ENCODE peak calls at places on chromosomes 11 and 22, in nine cellular contexts. Y is H1, S is keratinocyte, R is MCF 10A, J is RWPE1, I is breast epithelium, Z is left lung, Q is PC-3, F is mammary epithelial cell. O is an unnamed sample.

GRCh38 chr11:10294289-10294953 is 402 bp upstream of the SBF2 start:
- DNase-seq in Y (peak; percentile 65), S (no peak), R (peak; percentile 75), J (peak; percentile 44), I (peak; percentile 29), Z (peak; percentile 52), Q (peak; percentile 45), F (peak; percentile 44), O (peak; percentile 70)

GRCh38 chr11:36212507-36212906 is 76.7 kb downstream of the COMMD9 start:
- DNase-seq in Y (no peak), S (no peak), R (no peak), J (no peak), I (no peak), Z (no peak), Q (no peak), F (no peak), O (no peak)

GRCh38 chr11:87300640-87301381 is 263.1 kb downstream of the TMEM135 start:
- DNase-seq in Y (no peak), S (no peak), R (no peak), J (no peak), I (no peak), Z (no peak), Q (peak; percentile 15), F (no peak), O (no peak)

GRCh38 chr22:46052801-46053562 is 76.0 kb upstream of the WNT7B start:
- DNase-seq in Y (no peak), S (no peak), R (peak; percentile 66), J (no peak), I (peak; percentile 37), Z (peak; percentile 74), Q (peak; percentile 33), F (peak; percentile 53), O (no peak)

GRCh38 chr11:132036751-132037466 is 666.5 kb downstream of the NTM start:
- DNase-seq in Y (no peak), S (no peak), R (no peak), J (no peak), I (no peak), Z (no peak), Q (no peak), F (no peak), O (no peak)

GRCh38 chr22:17970205-17970708 is 54.1 kb downstream of the MICAL3 start:
- DNase-seq in Y (no peak), S (no peak), R (no peak), J (no peak), I (no peak), Z (no peak), Q (no peak), F (no peak), O (no peak)

GRCh38 chr11:104531075-104531474 is 367.1 kb upstream of the PDGFD start:
- DNase-seq in Y (no peak), S (no peak), R (peak; percentile 13), J (no peak), I (no peak), Z (no peak), Q (peak; percentile 57), F (peak; percentile 3), O (no peak)

GRCh38 chr22:31135706-31136105 is 4.6 kb downstream of the PLA2G3 start:
- DNase-seq in Y (no peak), S (no peak), R (no peak), J (no peak), I (no peak), Z (no peak), Q (no peak), F (no peak), O (no peak)

GRCh38 chr11:15932417-15932816 is 423.9 kb downstream of the SOX6 start:
- DNase-seq in Y (no peak), S (no peak), R (no peak), J (no peak), I (no peak), Z (no peak), Q (no peak), F (no peak), O (no peak)

GRCh38 chr11:15930442-15931025 is 425.8 kb downstream of the SOX6 start:
- DNase-seq in Y (peak; percentile 3), S (no peak), R (no peak), J (no peak), I (no peak), Z (no peak), Q (no peak), F (no peak), O (no peak)

GRCh38 chr11:15933896-15934625 is 422.3 kb downstream of the SOX6 start:
- DNase-seq in Y (peak; percentile 7), S (no peak), R (peak; percentile 19), J (no peak), I (no peak), Z (no peak), Q (no peak), F (peak; percentile 53), O (no peak)

GRCh38 chr11:15929371-15929801 is 427.0 kb downstream of the SOX6 start:
- DNase-seq in Y (no peak), S (no peak), R (no peak), J (no peak), I (no peak), Z (no peak), Q (no peak), F (no peak), O (no peak)

DNA sequence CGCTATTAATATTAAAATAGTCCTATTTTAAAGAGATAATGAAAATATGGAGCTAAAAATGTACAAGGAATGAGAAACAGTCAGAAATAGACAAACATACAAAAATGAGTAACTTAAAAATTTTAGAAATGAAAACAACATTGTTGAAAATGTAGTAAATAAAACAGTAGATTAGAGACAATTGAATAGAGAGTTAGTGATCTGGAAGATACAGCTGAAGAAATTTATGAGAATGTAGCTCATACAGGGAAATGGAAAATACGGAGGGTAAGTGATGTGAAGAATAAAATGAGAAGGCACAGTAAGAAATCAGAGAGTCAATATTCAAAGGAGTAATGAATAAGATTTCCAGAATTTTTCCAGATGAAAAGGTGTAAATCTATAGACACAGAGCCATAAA is 424.8 kb downstream of the SOX6 start:
- DNase-seq in Y (no peak), S (no peak), R (no peak), J (no peak), I (no peak), Z (no peak), Q (no peak), F (no peak), O (no peak)
- TF ChIP-seq CTCF in Y (no peak), S (no peak), R (no peak), J (no peak), I (no peak), Z (no peak), Q (no peak), F (no peak), O (no peak)

DNA sequence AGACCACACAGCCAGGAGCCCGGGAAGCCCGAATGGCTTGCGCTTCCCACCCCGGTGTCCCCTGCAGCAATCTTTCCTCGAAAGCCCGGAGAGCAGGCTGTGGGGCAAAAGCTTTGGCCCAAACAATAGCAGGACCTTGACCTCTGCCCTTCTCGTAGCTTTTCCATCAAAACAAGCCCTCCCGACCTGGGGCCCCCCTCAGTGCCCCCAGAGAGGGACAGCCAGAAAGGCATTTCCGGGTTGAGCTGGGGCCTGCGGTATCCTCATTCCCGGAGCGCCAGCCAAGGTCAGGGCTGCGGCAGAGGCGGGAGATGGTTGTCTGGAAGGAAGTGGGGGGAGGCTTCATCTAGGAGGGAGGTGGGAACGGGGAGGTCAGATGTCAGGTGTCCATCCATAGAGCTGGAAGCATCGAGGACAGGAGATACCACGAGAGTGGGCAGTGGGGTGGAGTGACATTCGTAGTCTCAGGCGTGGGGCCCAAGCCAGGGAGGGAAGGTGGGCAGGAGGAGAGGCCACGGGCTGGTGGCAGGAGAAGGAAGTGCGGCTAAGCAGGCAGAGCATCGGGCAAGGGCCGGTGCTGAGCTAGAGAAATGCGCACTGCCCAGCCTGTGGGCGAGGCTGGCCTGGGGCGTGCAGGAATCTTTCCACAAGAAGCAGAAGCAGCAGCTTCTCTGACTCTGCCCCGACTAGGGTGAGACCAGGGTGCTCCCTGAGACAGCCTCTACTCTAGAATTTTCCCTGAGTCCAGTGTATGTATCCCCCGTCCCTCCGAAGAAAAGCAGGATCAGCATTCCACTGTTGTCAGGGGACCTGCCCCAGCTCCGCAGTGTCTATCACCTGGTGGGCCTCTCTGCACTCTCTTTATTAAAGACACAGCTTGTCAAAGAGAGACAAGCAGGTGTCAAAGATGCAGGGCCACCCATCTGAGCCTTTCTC is 14.3 kb downstream of the PDGFB start:
- DNase-seq in Y (peak; percentile 81), S (no peak), R (no peak), J (no peak), I (no peak), Z (no peak), Q (no peak), F (no peak), O (no peak)
- TF ChIP-seq CTCF in Y (peak; percentile 40), S (no peak), R (no peak), J (no peak), I (no peak), Z (no peak), Q (no peak), F (no peak), O (no peak)

DNA sequence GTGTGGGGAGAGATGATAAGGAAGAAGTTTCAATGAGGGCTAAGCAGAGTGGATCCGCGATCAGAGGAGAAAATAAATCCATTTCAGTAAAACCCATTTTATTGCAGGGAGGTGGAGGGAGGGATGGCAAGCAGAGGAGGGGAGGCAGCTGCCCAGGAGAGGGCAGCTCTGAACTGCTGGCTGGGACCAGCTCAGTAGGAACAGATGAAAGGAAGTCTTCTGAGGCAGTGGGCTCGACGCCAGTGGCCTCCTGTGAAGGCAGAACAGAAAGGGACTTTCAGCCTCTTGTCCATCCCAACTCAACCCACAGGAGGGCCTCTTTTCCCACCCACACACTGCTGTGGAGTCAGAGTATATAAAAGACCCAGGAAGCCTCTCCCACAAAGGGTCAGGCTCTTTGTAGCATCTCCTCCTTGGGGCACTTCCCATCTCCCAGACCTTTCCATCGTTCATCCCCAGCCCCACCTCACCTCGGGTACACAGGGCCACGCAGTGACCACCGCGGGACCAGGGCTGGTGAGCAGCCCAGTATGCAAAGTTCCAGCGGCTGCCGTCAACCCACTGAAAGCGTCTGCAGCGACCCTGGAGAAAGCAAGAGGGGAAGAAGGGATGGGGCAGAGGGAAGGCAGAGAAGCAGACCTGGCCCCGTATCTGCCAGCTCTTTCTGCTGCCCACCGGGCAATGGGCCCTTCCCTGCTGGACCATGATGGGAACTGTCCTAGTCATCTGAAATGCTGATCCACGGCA is 3.0 kb downstream of the PRG2 start:
- DNase-seq in Y (no peak), S (no peak), R (no peak), J (no peak), I (no peak), Z (no peak), Q (peak; percentile 39), F (no peak), O (no peak)
- TF ChIP-seq CTCF in Y (no peak), S (no peak), R (no peak), J (no peak), I (no peak), Z (no peak), Q (peak; percentile 44), F (no peak), O (no peak)

GRCh38 chr22:26501996-26502395 is 10.3 kb downstream of the TFIP11 start:
- DNase-seq in Y (no peak), S (no peak), R (no peak), J (no peak), I (no peak), Z (no peak), Q (no peak), F (no peak), O (no peak)

GRCh38 chr22:26499188-26499703 is 13.0 kb downstream of the TFIP11 start:
- DNase-seq in Y (no peak), S (no peak), R (no peak), J (no peak), I (no peak), Z (no peak), Q (no peak), F (no peak), O (no peak)

GRCh38 chr22:26503758-26504157 is 8.5 kb downstream of the TFIP11 start:
- DNase-seq in Y (no peak), S (no peak), R (no peak), J (no peak), I (no peak), Z (no peak), Q (no peak), F (no peak), O (no peak)

GRCh38 chr22:26508148-26508547 is 4.1 kb downstream of the TFIP11 start:
- DNase-seq in Y (no peak), S (no peak), R (no peak), J (no peak), I (no peak), Z (no peak), Q (no peak), F (no peak), O (no peak)

DNA sequence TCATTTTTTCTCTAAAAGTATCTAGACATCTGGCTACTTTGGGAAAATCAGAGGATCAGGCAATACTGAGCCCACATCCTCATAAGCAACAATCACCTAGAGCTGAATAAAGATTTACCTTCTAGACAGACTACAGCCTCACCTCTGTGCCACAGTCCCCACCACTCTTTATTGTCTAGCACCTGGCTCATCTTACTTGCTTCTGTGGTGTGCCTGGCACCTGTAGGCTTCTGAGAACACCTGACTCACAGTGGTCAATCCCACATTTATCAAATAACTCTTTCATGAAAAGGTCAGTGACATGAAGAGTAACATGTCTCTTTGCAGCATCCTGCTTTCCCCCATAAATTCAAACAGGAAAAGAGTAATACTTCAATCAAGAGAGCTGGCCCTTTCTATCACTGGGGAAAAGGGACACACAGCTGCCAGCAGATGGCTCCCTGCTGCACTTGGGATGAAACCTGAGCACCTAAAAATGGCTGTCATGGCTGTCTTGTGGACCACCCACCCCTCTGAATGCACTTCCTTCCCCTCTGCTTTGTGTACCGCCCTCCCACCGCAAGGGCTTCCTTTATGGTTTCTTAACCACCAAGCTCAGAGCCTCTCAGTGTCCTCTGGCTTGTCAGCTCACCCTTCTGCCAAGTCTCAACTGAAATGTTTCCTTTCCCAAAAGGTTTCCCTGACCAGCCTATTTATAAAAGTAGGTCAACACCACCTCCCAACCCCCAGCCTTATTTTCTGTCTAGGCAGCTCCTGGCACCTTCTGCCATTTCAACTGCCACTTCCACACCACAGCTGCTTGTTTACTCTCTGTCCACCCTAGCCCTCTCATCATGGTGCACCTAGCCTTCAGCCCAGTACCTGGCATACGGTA is 9.3 kb downstream of the TFIP11 start:
- DNase-seq in Y (peak; percentile 56), S (no peak), R (peak; percentile 18), J (no peak), I (no peak), Z (no peak), Q (peak; percentile 18), F (peak; percentile 20), O (no peak)
- TF ChIP-seq CTCF in Y (peak; percentile 73), S (peak; percentile 58), R (peak; percentile 43), J (peak; percentile 65), I (no peak), Z (peak; percentile 29), Q (peak; percentile 64), F (peak; percentile 47), O (no peak)